ENCODE peak calls at places on chromosomes 5 and 9, in four cellular contexts. U, Z, C and G are unnamed samples.
A peak's percentile ranks its signal among the peaks of the same experiment; 100 is the strongest.

GRCh38 chr9:96009690-96010477 is 134.4 kb downstream of the ERCC6L2 start:
- DNase-seq in U (peak; percentile 76), Z (peak; percentile 48), C (no peak), G (no peak)

GRCh38 chr5:143887901-143888648 is 76.1 kb downstream of the HMHB1 start:
- DNase-seq in U (no peak), Z (peak; percentile 45), C (no peak), G (no peak)

GRCh38 chr9:131566158-131566557 is 20.8 kb downstream of the PRRT1B start:
- DNase-seq in U (no peak), Z (no peak), C (no peak), G (no peak)

GRCh38 chr5:168796840-168797548 is 217.8 kb upstream of the PANK3 start:
- DNase-seq in U (no peak), Z (no peak), C (no peak), G (no peak)

GRCh38 chr9:135050072-135050990 is 37.1 kb upstream of the OLFM1 start:
- DNase-seq in U (no peak), Z (no peak), C (peak; percentile 20), G (no peak)

GRCh38 chr9:37390759-37391158 is 31.7 kb upstream of the GRHPR start:
- DNase-seq in U (no peak), Z (no peak), C (peak; percentile 67), G (no peak)

GRCh38 chr5:122741681-122742080 is 33.2 kb upstream of the SNX2 start:
- DNase-seq in U (no peak), Z (no peak), C (no peak), G (no peak)

GRCh38 chr5:94691947-94692346 is 73.5 kb downstream of the SLF1 start:
- DNase-seq in U (peak; percentile 48), Z (peak; percentile 74), C (no peak), G (no peak)

GRCh38 chr9:126049088-126049487 is 277.5 kb upstream of the MVB12B start:
- DNase-seq in U (no peak), Z (no peak), C (no peak), G (no peak)

GRCh38 chr5:83378624-83379259 is 92.8 kb upstream of the VCAN start:
- DNase-seq in U (no peak), Z (no peak), C (no peak), G (no peak)

GRCh38 chr9:2356391-2356790 is 265.2 kb upstream of the VLDLR start:
- DNase-seq in U (no peak), Z (no peak), C (no peak), G (no peak)

GRCh38 chr5:54946306-54946705 is 39.1 kb downstream of the ESM1 start:
- DNase-seq in U (no peak), Z (no peak), C (no peak), G (no peak)

DNA sequence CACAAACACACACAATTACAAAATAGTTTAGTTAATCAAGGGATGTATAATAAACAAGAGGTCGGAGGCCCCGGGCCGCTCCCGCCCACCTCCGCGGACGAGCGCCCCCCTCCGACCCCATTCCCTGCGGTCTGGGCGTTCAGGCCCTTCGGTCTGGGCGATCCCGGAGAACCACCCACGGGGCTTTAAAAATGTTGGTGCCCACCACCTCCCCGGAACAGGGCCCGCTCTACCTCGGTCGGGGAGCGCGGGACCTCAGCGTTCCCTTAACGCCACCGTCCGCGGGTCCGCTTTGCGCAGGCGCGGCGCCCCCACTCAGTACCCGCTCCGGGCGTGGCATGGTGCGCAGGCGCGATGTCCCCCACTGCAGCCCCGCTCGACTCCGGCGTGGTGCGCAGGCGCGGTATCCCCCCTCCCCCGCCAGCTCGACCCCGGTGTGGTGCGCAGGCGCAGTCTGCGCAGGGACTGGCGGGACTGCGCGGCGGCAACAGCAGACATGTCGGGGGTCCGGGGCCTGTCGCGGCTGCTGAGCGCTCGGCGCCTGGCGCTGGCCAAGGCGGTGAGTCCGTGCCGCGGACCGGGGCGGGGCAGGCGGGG is at the start of the genes CCDC127 and SDHA:
- DNase-seq in U (peak; percentile 98), Z (peak; percentile 90), C (peak; percentile 98), G (peak; percentile 97)
- TF ChIP-seq CTCF in U (peak; percentile 11), Z (peak; percentile 26), C (no peak), G (peak; percentile 80)

GRCh38 chr5:140877262-140877581 is 2.1 kb downstream of the PCDHA12 start:
- DNase-seq in U (no peak), Z (no peak), C (no peak), G (peak; percentile 87)

GRCh38 chr5:140869555-140869886 is 764 bp downstream of the PCDHA11 start:
- DNase-seq in U (no peak), Z (no peak), C (no peak), G (no peak)

GRCh38 chr5:140870221-140871201 is 1.8 kb downstream of the PCDHA11 start:
- DNase-seq in U (no peak), Z (no peak), C (no peak), G (peak; percentile 90)

GRCh38 chr5:140875085-140876065 is at the start of gene PCDHA12:
- DNase-seq in U (no peak), Z (no peak), C (no peak), G (no peak)
- TF ChIP-seq CTCF in U (no peak), Z (no peak), C (no peak), G (peak; percentile 76)

GRCh38 chr5:16558984-16559629 is 57.7 kb downstream of the RETREG1 start:
- DNase-seq in U (no peak), Z (no peak), C (no peak), G (no peak)
- TF ChIP-seq CTCF in U (no peak), Z (peak; percentile 6), C (no peak), G (no peak)

GRCh38 chr9:130370226-130370625 is 74.5 kb upstream of the ASS1 start:
- DNase-seq in U (no peak), Z (no peak), C (no peak), G (no peak)

GRCh38 chr9:130366888-130367550 is 77.7 kb upstream of the ASS1 start:
- DNase-seq in U (no peak), Z (no peak), C (no peak), G (no peak)

GRCh38 chr9:130366072-130366471 is 78.7 kb upstream of the ASS1 start:
- DNase-seq in U (no peak), Z (no peak), C (no peak), G (no peak)

GRCh38 chr9:130371196-130371966 is 73.4 kb upstream of the ASS1 start:
- DNase-seq in U (no peak), Z (no peak), C (no peak), G (no peak)

DNA sequence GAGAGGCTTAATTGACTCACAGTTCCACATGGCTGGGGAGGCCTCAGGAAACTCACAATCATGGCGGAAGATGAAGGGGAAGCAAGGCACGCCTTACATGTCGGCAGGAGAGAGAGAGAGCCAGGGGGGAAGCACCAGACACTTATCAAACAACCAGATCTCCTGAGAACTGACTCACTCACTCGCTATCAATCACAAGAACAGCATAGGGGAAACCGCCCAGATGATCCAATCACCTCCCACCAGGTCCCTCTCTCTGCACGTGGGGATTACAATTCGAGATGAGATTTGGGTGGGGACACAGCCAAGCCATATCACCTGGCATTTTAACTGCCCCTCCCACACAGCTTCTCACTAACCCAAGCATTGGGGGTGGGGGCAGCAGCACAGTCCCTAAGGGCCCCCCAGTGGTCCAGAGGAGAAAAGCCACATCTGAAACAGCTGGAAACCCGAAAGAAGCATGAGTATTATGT is 76.1 kb upstream of the ASS1 start:
- DNase-seq in U (no peak), Z (no peak), C (no peak), G (no peak)
- TF ChIP-seq CTCF in U (no peak), Z (peak; percentile 21), C (no peak), G (peak; percentile 32)